ENCODE peak calls at places on chromosomes 1 and 21, in four cellular contexts. One of them, this sample, is unnamed.

GRCh38 chr1:31239653-31240241 is at the start of gene NKAIN1:
- DNase-seq in keratinocyte: no peak
- DNase-seq in fibroblast of lung: peak; percentile 14
- DNase-seq in DND-41: no peak
- DNase-seq in this sample: no peak

GRCh38 chr1:185864889-185865288 is 130.7 kb downstream of the HMCN1 start:
- DNase-seq in fibroblast of lung: peak; percentile 74
- DNase-seq in DND-41: no peak
- DNase-seq in keratinocyte: peak; percentile 33
- DNase-seq in this sample: no peak

GRCh38 chr1:68720476-68720875 is 223.6 kb upstream of the DEPDC1 start:
- DNase-seq in DND-41: no peak
- DNase-seq in fibroblast of lung: no peak
- DNase-seq in keratinocyte: no peak
- DNase-seq in this sample: no peak

GRCh38 chr1:178102218-178102617 is 8.3 kb downstream of the RASAL2 start:
- DNase-seq in keratinocyte: no peak
- DNase-seq in DND-41: no peak
- DNase-seq in fibroblast of lung: no peak
- DNase-seq in this sample: no peak

GRCh38 chr1:71693581-71693980 is 588.8 kb downstream of the NEGR1 start:
- DNase-seq in keratinocyte: no peak
- DNase-seq in DND-41: no peak
- DNase-seq in fibroblast of lung: no peak
- DNase-seq in this sample: no peak

GRCh38 chr21:26965091-26965566 is 1.8 kb downstream of the ADAMTS5 start:
- DNase-seq in fibroblast of lung: no peak
- DNase-seq in keratinocyte: no peak
- DNase-seq in DND-41: no peak
- DNase-seq in this sample: no peak

GRCh38 chr21:29749957-29750356 is 189.8 kb downstream of the GRIK1 start:
- DNase-seq in DND-41: no peak
- DNase-seq in fibroblast of lung: no peak
- DNase-seq in keratinocyte: no peak
- DNase-seq in this sample: no peak

GRCh38 chr1:160629286-160630210 is 17.3 kb downstream of the SLAMF1 start:
- DNase-seq in fibroblast of lung: no peak
- DNase-seq in keratinocyte: no peak
- DNase-seq in DND-41: peak; percentile 90
- DNase-seq in this sample: no peak

GRCh38 chr1:172613294-172613693 is 45.6 kb upstream of the FASLG start:
- DNase-seq in keratinocyte: no peak
- DNase-seq in DND-41: no peak
- DNase-seq in fibroblast of lung: no peak
- DNase-seq in this sample: no peak

GRCh38 chr1:188615321-188615720 is 1786.6 kb downstream of the PLA2G4A start:
- DNase-seq in fibroblast of lung: no peak
- DNase-seq in keratinocyte: no peak
- DNase-seq in DND-41: no peak
- DNase-seq in this sample: no peak

GRCh38 chr1:2801535-2802291 is at the start of gene TTC34:
- DNase-seq in DND-41: peak; percentile 25
- DNase-seq in fibroblast of lung: peak; percentile 4
- DNase-seq in keratinocyte: no peak
- DNase-seq in this sample: peak; percentile 40

GRCh38 chr1:222240536-222241181 is 307.2 kb downstream of the HHIPL2 start:
- DNase-seq in DND-41: no peak
- DNase-seq in keratinocyte: peak; percentile 70
- DNase-seq in fibroblast of lung: peak; percentile 75
- DNase-seq in this sample: no peak

GRCh38 chr21:30718239-30718909 is at the start of gene KRTAP21-3:
- DNase-seq in keratinocyte: peak; percentile 69
- DNase-seq in DND-41: no peak
- DNase-seq in fibroblast of lung: no peak
- DNase-seq in this sample: no peak

GRCh38 chr1:225834417-225835329 is 24.7 kb downstream of the EPHX1 start:
- DNase-seq in DND-41: no peak
- DNase-seq in fibroblast of lung: peak; percentile 92
- DNase-seq in keratinocyte: no peak
- DNase-seq in this sample: no peak

GRCh38 chr1:206472454-206472853 is 2.2 kb downstream of the IKBKE start:
- DNase-seq in keratinocyte: no peak
- DNase-seq in fibroblast of lung: peak; percentile 75
- DNase-seq in DND-41: peak; percentile 69
- DNase-seq in this sample: peak; percentile 40

GRCh38 chr1:99327357-99327756 is 63.1 kb downstream of the PLPPR4 start:
- DNase-seq in DND-41: no peak
- DNase-seq in keratinocyte: no peak
- DNase-seq in fibroblast of lung: no peak
- DNase-seq in this sample: no peak

GRCh38 chr1:241711326-241711725 is 59.2 kb downstream of the WDR64 start:
- DNase-seq in DND-41: no peak
- DNase-seq in keratinocyte: no peak
- DNase-seq in fibroblast of lung: no peak
- DNase-seq in this sample: no peak

GRCh38 chr1:151008244-151009205 is at the start of gene PRUNE1:
- DNase-seq in keratinocyte: peak; percentile 76
- DNase-seq in DND-41: peak; percentile 95
- DNase-seq in fibroblast of lung: peak; percentile 96
- DNase-seq in this sample: peak; percentile 97

GRCh38 chr1:151007853-151008243 is 401 bp upstream of the PRUNE1 start:
- DNase-seq in fibroblast of lung: no peak
- DNase-seq in keratinocyte: no peak
- DNase-seq in DND-41: no peak
- DNase-seq in this sample: no peak

GRCh38 chr1:151005729-151006330 is 872 bp downstream of the MINDY1 start:
- DNase-seq in keratinocyte: no peak
- DNase-seq in DND-41: no peak
- DNase-seq in fibroblast of lung: no peak
- DNase-seq in this sample: no peak

GRCh38 chr1:151009206-151009587 is 948 bp downstream of the PRUNE1 start:
- DNase-seq in DND-41: no peak
- DNase-seq in fibroblast of lung: peak; percentile 43
- DNase-seq in keratinocyte: no peak
- DNase-seq in this sample: no peak

DNA sequence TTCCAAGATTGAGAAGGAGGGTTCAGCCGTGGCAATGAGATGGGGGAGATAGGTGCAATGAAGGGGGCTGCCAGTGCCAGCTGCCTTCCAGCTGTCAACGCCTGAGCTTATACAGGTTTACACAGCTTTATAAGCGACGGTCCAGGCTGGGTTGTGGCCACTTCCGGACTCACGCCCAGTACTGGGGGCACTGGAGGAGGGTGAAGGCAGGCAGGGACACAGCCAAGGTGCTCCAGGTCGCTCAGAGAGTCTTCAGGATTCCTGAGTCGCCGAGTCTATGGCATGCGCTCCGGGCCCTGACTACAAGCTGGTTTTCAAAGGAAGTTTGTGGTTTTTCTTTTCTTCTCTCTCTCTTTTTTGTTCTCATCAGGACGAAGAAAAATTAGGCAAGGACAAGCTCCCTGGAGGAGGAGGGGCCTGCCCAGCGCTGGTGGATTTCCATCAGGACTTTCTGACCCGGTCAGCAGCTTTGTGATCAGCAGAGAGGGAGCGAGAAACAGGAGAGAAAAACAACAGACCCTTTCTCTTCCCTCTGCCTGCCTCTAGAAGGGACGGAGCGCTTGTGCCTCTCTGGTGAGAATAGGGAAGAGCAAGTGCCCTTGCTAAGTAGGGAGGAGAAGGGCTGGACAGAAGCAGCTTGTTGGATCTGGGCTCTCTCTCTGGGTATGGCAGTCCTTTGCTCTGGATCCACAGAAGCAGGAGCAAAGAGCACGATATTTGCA is at the start of gene MINDY1:
- DNase-seq in DND-41: peak; percentile 62
- DNase-seq in fibroblast of lung: peak; percentile 89
- DNase-seq in keratinocyte: peak; percentile 30
- DNase-seq in this sample: peak; percentile 69
- H3K4me1 ChIP-seq in DND-41: peaks cover 80% of the 10 kb centered on the region
- H3K4me1 ChIP-seq in fibroblast of lung: peaks cover 14% of the 10 kb centered on the region
- H3K4me1 ChIP-seq in keratinocyte: peaks cover 48% of the 10 kb centered on the region
- H3K4me1 ChIP-seq in this sample: peaks cover 61% of the 10 kb centered on the region

GRCh38 chr21:34132905-34133304 is 59.5 kb downstream of the MRPS6 start:
- DNase-seq in keratinocyte: no peak
- DNase-seq in DND-41: no peak
- DNase-seq in fibroblast of lung: no peak
- DNase-seq in this sample: no peak

GRCh38 chr21:34133392-34133791 is 60.0 kb downstream of the MRPS6 start:
- DNase-seq in fibroblast of lung: no peak
- DNase-seq in keratinocyte: no peak
- DNase-seq in DND-41: no peak
- DNase-seq in this sample: no peak

GRCh38 chr21:34131586-34131985 is 58.2 kb downstream of the MRPS6 start:
- DNase-seq in DND-41: no peak
- DNase-seq in fibroblast of lung: no peak
- DNase-seq in keratinocyte: no peak
- DNase-seq in this sample: no peak

GRCh38 chr21:34133802-34134201 is 60.4 kb downstream of the MRPS6 start:
- DNase-seq in keratinocyte: no peak
- DNase-seq in fibroblast of lung: no peak
- DNase-seq in DND-41: no peak
- DNase-seq in this sample: no peak

DNA sequence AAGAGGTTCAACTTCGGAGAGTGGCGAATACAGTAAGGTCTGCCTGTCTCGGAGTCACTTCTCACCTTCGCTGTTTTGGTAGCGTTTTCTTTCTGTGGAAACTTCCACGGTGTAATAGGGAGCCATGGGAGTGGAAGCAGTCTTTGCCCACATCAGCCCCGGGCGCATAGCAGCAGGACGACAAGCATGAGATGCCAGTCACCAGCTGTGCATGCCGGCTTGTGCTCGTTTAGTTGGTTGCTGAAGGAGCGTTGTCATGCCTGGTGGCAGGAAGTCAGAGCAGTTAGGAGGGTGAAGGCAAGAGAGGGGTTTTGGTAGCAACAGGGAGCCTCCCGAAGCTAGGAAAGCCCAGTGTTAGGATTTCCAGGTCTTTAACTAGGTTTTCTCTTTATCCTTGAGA is 58.8 kb downstream of the MRPS6 start:
- DNase-seq in fibroblast of lung: no peak
- DNase-seq in DND-41: no peak
- DNase-seq in keratinocyte: no peak
- DNase-seq in this sample: no peak
- H3K4me2 ChIP-seq in fibroblast of lung: no peak overlapping the region
- H3K4me2 ChIP-seq in DND-41: no peak overlapping the region
- H3K4me2 ChIP-seq in keratinocyte: no peak overlapping the region
- H3K4me2 ChIP-seq in this sample: no peak overlapping the region

GRCh38 chr1:85375422-85375934 is 89.5 kb downstream of the DDAH1 start:
- DNase-seq in fibroblast of lung: no peak
- DNase-seq in keratinocyte: no peak
- DNase-seq in DND-41: no peak
- DNase-seq in this sample: no peak

GRCh38 chr1:85378526-85378925 is 86.4 kb downstream of the DDAH1 start:
- DNase-seq in DND-41: no peak
- DNase-seq in keratinocyte: no peak
- DNase-seq in fibroblast of lung: no peak
- DNase-seq in this sample: no peak

GRCh38 chr1:85371021-85371420 is 93.9 kb downstream of the DDAH1 start:
- DNase-seq in DND-41: no peak
- DNase-seq in fibroblast of lung: no peak
- DNase-seq in keratinocyte: no peak
- DNase-seq in this sample: no peak

GRCh38 chr1:85372683-85373446 is 92.1 kb downstream of the DDAH1 start:
- DNase-seq in keratinocyte: no peak
- DNase-seq in fibroblast of lung: peak; percentile 60
- DNase-seq in DND-41: no peak
- DNase-seq in this sample: no peak

GRCh38 chr1:85374160-85374559 is 90.8 kb downstream of the DDAH1 start:
- DNase-seq in keratinocyte: no peak
- DNase-seq in DND-41: no peak
- DNase-seq in fibroblast of lung: peak; percentile 71
- DNase-seq in this sample: no peak
- H3K4me1 ChIP-seq in keratinocyte: peaks cover 14% of the 10 kb centered on the region
- H3K4me1 ChIP-seq in DND-41: no peaks in the 10 kb centered on the region
- H3K4me1 ChIP-seq in fibroblast of lung: peaks cover 14% of the 10 kb centered on the region
- H3K4me1 ChIP-seq in this sample: no peaks in the 10 kb centered on the region

GRCh38 chr1:230713547-230713914 is 391 bp downstream of the AGT start:
- DNase-seq in keratinocyte: no peak
- DNase-seq in fibroblast of lung: no peak
- DNase-seq in DND-41: no peak
- DNase-seq in this sample: no peak
- H3K4me2 ChIP-seq in keratinocyte: no peak overlapping the region
- H3K4me2 ChIP-seq in fibroblast of lung: peak overlapping the region; percentile 66
- H3K4me2 ChIP-seq in DND-41: no peak overlapping the region
- H3K4me2 ChIP-seq in this sample: no peak overlapping the region

DNA sequence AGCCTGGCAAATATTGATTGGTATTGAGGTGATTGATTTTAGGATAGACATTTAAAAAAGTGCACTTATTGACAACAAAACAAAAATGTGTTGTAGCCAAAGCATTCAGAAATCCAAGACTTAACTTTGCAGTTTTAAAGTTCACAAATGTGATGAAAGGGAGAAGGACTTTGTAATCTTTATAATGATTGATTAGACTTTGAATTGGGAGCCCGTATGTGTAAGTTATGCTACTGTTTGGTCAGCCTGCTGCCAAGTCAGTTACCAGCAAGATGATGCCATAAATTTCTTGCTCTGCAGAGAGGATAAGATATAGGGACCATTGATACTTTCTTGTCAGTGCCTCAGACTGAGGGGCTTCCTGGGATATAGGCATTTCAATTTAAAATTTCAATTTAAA is 39.5 kb downstream of the TBX19 start:
- DNase-seq in fibroblast of lung: no peak
- DNase-seq in DND-41: no peak
- DNase-seq in keratinocyte: no peak
- DNase-seq in this sample: no peak
- H3K4me1 ChIP-seq in fibroblast of lung: peaks cover 2% of the 10 kb centered on the region
- H3K4me1 ChIP-seq in DND-41: no peaks in the 10 kb centered on the region
- H3K4me1 ChIP-seq in keratinocyte: peaks cover 11% of the 10 kb centered on the region
- H3K4me1 ChIP-seq in this sample: no peaks in the 10 kb centered on the region

DNA sequence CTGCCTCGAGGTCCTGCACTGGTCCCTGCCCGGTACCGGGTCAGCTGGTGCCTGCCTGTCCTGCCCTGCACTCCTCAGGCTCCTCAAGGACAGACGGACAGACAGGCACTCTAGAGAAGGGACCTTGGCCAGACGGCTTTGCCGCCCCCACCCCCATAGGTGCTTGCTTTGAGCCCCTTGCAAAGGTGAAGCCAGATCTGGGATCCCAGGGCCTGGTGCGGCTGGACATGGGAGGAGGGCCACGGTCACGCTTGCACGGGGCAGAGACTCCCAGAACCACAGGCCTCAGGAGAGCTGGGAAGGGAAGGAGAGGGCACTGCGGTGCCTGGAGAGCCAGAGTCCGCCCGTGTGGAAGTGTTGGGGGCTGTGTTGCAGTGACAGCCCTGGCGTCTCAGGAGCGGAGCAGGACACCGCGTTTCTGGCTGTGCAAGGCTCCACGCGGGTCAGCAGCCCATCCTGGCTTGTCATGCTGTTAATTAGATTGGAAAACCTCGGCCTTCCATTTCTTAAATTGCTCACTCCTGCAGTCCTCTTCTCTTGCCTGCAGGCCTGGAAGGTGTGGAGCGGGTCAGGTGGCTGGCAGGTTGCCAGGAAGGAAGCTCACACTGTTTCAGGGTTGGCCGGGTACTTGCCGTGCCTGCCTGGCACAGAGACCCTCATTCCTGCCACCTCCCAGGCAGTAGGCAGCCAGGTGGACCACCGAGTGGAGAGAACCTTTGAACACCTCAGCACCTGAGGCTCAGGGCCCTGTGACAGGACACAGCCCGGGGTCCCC is 16.3 kb downstream of the COL18A1 start:
- DNase-seq in keratinocyte: no peak
- DNase-seq in DND-41: no peak
- DNase-seq in fibroblast of lung: no peak
- DNase-seq in this sample: no peak
- H3K4me2 ChIP-seq in keratinocyte: no peak overlapping the region
- H3K4me2 ChIP-seq in DND-41: no peak overlapping the region
- H3K4me2 ChIP-seq in fibroblast of lung: no peak overlapping the region
- H3K4me2 ChIP-seq in this sample: no peak overlapping the region